ENCODE peak calls at places on chromosome 9, in five cellular contexts. R is MM.1S, Q is uterus, H is IMR-90, J is hepatocyte. Z is an unnamed sample.

GRCh38 chr9:83422512-83422911 is 115.7 kb downstream of the FRMD3 start:
- DNase-seq in Q (no peak), R (no peak), H (no peak), J (no peak), Z (no peak)

GRCh38 chr9:130530932-130531331 is 48.4 kb upstream of the FUBP3 start:
- DNase-seq in J (no peak), Q (no peak), R (no peak), H (no peak), Z (peak)

GRCh38 chr9:36450110-36450732 is 50.2 kb upstream of the RNF38 start:
- DNase-seq in Q (no peak), R (peak), J (peak), H (peak), Z (no peak)

GRCh38 chr9:127525426-127526188 is 74.3 kb downstream of the LRSAM1 start:
- DNase-seq in Q (no peak), J (no peak), R (peak), H (peak), Z (no peak)

GRCh38 chr9:123724211-123724831 is 205.6 kb downstream of the DENND1A start:
- DNase-seq in J (peak), H (peak), R (peak), Q (no peak), Z (no peak)

GRCh38 chr9:124174385-124174784 is 83.4 kb upstream of the NEK6 start:
- DNase-seq in Q (no peak), H (no peak), J (no peak), R (no peak), Z (no peak)

GRCh38 chr9:137724114-137724445 is 105.3 kb downstream of the EHMT1 start:
- DNase-seq in Q (no peak), R (no peak), J (peak), H (peak), Z (no peak)

GRCh38 chr9:36091028-36091953 is 45.2 kb upstream of the GLIPR2 start:
- DNase-seq in R (no peak), J (no peak), H (peak), Q (peak), Z (no peak)

GRCh38 chr9:97575673-97576048 is 57.5 kb downstream of the TSTD2 start:
- DNase-seq in H (no peak), Q (peak), J (no peak), R (no peak), Z (no peak)

GRCh38 chr9:93093081-93093448 is 3.0 kb upstream of the CARD19 start:
- DNase-seq in J (peak), Q (peak), R (no peak), H (no peak), Z (no peak)

GRCh38 chr9:23743041-23743440 is 83.0 kb downstream of the ELAVL2 start:
- DNase-seq in R (no peak), J (no peak), H (no peak), Q (no peak), Z (no peak)

GRCh38 chr9:103397868-103398600 is 402.9 kb downstream of the CYLC2 start:
- DNase-seq in Q (no peak), H (no peak), R (peak), J (peak), Z (no peak)

GRCh38 chr9:96655198-96655851 is at the start of gene PRXL2C:
- DNase-seq in H (peak), R (peak), J (peak), Q (peak), Z (peak)

GRCh38 chr9:91896513-91897121 is 53.4 kb downstream of the ROR2 start:
- DNase-seq in J (peak), Q (peak), R (no peak), H (peak), Z (peak)

GRCh38 chr9:8978334-8978733 is 1178.8 kb upstream of the DMAC1 start:
- DNase-seq in R (no peak), J (no peak), H (no peak), Q (no peak), Z (no peak)

GRCh38 chr9:111438576-111439235 is 45.5 kb downstream of the ECPAS start:
- DNase-seq in R (no peak), Q (no peak), H (peak), J (no peak), Z (no peak)

GRCh38 chr9:75615284-75615683 is 275.2 kb upstream of the PCSK5 start:
- DNase-seq in J (peak), H (no peak), Q (no peak), R (no peak), Z (no peak)

GRCh38 chr9:14314424-14314928 is 535 bp upstream of the NFIB start:
- DNase-seq in J (peak), R (peak), Q (peak), H (peak), Z (peak)

GRCh38 chr9:123269316-123269715 is 930 bp upstream of the STRBP start:
- DNase-seq in R (no peak), H (no peak), J (no peak), Q (no peak), Z (no peak)

GRCh38 chr9:95087659-95088242 is 229.8 kb downstream of the FANCC start:
- DNase-seq in J (no peak), R (no peak), Q (no peak), H (no peak), Z (no peak)

GRCh38 chr9:93830224-93830596 is 124.9 kb downstream of the BARX1 start:
- DNase-seq in H (no peak), Q (no peak), J (peak), R (no peak), Z (no peak)

GRCh38 chr9:124839612-124840299 is 13.5 kb upstream of the WDR38 start:
- DNase-seq in R (no peak), H (peak), Q (no peak), J (peak), Z (no peak)

GRCh38 chr9:88387733-88388202 is 476 bp upstream of the SPIN1 start:
- DNase-seq in H (peak), J (peak), R (no peak), Q (peak), Z (peak)

GRCh38 chr9:137708590-137709284 is 89.9 kb downstream of the EHMT1 start:
- DNase-seq in Q (no peak), R (no peak), H (no peak), J (no peak), Z (no peak)

GRCh38 chr9:34218452-34218851 is 39.6 kb downstream of the UBAP1 start:
- DNase-seq in J (no peak), H (no peak), Q (no peak), R (no peak), Z (no peak)

GRCh38 chr9:76610009-76610352 is 151.0 kb downstream of the GCNT1 start:
- DNase-seq in J (peak), Q (peak), R (no peak), H (peak), Z (peak)

GRCh38 chr9:116286287-116286686 is 132.7 kb downstream of the PAPPA start:
- DNase-seq in H (no peak), Q (no peak), J (peak), R (no peak), Z (no peak)

GRCh38 chr9:126494264-126494663 is 119.5 kb upstream of the LMX1B start:
- DNase-seq in H (no peak), R (no peak), Q (no peak), J (no peak), Z (no peak)

GRCh38 chr9:134189475-134190231 is 25.3 kb upstream of the RNU6ATAC start:
- DNase-seq in J (no peak), Q (no peak), H (no peak), R (no peak), Z (peak)

GRCh38 chr9:81896067-81896466 is 32.2 kb upstream of the SPATA31D4 start:
- DNase-seq in H (no peak), R (no peak), J (no peak), Q (no peak), Z (no peak)

GRCh38 chr9:115328228-115328627 is 210.3 kb upstream of the TNC start:
- DNase-seq in R (no peak), J (peak), H (peak), Q (peak), Z (no peak)

GRCh38 chr9:19490269-19490668 is 81.5 kb downstream of the ACER2 start:
- DNase-seq in R (no peak), J (no peak), H (no peak), Q (no peak), Z (peak)

GRCh38 chr9:128771094-128771721 is 519 bp downstream of the ZER1 start:
- DNase-seq in H (peak), J (peak), Q (no peak), R (peak), Z (no peak)

GRCh38 chr9:95085861-95086563 is 231.5 kb downstream of the FANCC start:
- DNase-seq in R (no peak), H (no peak), Q (peak), J (no peak), Z (no peak)

DNA sequence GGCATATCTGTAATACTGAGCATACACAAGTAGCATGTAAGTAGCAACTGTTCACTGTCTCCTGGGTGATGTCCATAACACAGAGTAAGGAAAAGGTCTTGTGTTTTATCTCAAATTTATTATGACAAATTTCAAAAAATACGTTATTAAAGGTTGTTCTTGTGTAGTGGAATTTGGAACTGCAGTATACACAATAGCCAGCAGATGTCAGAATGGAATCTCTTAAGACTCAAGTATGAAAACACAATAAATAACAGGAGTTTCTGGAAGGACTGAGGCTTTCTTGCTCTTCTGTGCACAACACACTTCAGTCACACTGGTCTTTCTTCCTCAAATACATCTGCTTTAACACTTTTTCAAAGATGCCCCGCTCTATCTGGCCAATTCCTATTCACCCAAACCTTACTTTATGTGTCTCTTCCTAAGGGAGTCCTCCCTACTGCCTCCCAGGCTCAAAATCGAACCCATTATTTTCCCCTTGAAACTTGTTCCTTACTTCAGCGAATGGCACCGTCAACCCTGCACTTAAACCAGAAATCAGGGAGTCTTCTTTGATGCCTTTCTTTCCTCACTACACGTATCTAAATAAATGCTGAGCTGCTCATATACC is 6.5 kb upstream of the FBXO10 start:
- DNase-seq in R (peak), H (peak), Q (no peak), J (peak), Z (no peak)
- TF ChIP-seq CTCF in R (peak), H (peak), Q (peak), J (peak), Z (no peak)

DNA sequence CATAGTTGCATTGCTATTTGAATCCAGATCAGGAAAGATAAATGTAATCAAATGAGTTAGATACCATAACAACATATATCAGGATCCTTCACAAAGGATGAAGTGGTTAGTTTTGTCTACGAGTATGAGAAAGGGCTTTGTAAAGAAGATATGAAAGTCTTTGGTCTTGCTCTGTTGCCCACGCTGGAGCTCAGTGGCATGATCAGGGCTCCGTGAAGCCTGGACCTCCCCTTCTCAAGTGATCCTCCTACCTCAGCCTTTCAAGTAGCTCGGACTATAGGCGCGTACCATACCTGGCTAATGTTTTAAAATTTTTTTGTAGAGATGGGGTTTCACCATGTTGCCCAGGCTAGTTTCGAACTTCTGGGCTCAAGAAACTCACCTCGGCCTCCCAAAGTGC is 1.8 kb downstream of the SMC5 start:
- DNase-seq in Q (no peak), R (no peak), J (no peak), H (no peak), Z (no peak)
- H3K4me3 ChIP-seq in Q (peak), R (no peak), J (peak), H (no peak), Z (no peak)

GRCh38 chr9:1726993-1727759 is 288.0 kb upstream of the SMARCA2 start:
- DNase-seq in J (no peak), Q (no peak), R (peak), H (no peak), Z (no peak)
- TF ChIP-seq CTCF in J (no peak), Q (no peak), R (peak), H (no peak), Z (no peak)

GRCh38 chr9:136239963-136240330 is 5.7 kb downstream of the QSOX2 start:
- DNase-seq in Q (no peak), J (no peak), H (no peak), R (peak), Z (no peak)
- H3K4me3 ChIP-seq in Q (no peak), J (no peak), H (no peak), R (no peak), Z (no peak)

DNA sequence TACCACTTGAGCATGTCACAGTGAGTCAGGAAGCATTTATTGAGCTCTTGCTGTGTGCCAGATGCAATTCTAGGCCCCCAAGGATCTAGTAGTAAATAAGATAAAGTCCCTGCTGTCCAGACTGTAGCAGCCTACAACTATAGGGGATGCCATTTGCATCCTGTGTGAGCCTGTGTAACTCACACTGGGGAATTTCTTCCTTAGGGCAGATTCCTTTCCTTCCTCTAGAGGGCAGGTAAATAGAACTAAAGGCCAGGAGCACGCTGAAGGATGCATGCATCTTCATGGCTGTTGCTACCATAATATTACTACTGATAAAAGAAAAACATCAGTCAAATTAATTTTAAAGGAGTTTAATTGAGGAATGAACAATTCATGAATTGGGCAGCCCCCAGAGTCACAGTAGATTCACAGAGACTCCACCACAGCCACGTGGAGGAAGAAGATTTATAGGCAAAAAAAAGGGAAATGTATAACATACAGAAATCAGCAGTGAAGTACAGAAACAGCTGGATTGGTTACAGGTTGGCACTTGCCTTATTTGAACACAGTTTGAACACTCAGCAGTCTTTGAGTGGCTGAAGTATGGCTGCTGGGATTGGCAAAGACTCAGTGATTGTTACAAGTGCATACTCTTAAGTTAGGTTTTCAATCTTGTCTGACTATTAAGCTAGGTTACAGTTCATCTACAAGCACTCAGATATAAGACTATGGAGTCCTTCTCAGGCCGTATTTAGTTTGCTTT is 98.9 kb downstream of the ACTL7B start:
- DNase-seq in H (no peak), J (no peak), Q (no peak), R (no peak), Z (no peak)
- TF ChIP-seq CTCF in H (no peak), J (peak), Q (no peak), R (no peak), Z (no peak)

Z was measured in lower leg skin.